ENCODE peak calls at places on chromosome 17, in six cellular contexts. X is HCT116, S is GM23338, Y is breast epithelium, B is transverse colon, I is sigmoid colon. R is an unnamed sample.

GRCh38 chr17:67433248-67433924 is 56.3 kb downstream of the PITPNC1 start:
- DNase-seq in I (no peak), X (no peak), Y (no peak), S (peak), B (no peak), R (no peak)

GRCh38 chr17:67258836-67259468 is 14.0 kb upstream of the HELZ start:
- DNase-seq in B (peak), X (no peak), I (no peak), S (no peak), Y (no peak), R (no peak)

GRCh38 chr17:75069783-75070182 is 18.0 kb upstream of the SLC16A5 start:
- DNase-seq in X (no peak), Y (no peak), B (no peak), I (no peak), S (no peak), R (peak)

GRCh38 chr17:7388856-7389255 is 5.5 kb downstream of the PLSCR3 start:
- DNase-seq in B (no peak), Y (no peak), S (no peak), X (no peak), I (no peak), R (no peak)

GRCh38 chr17:6435968-6436367 is 1.0 kb upstream of the AIPL1 start:
- DNase-seq in I (no peak), B (peak), Y (peak), S (peak), X (peak), R (peak)

GRCh38 chr17:81641825-81642489 is 5.0 kb downstream of the TSPAN10 start:
- DNase-seq in B (no peak), S (no peak), X (no peak), I (no peak), Y (no peak), R (no peak)

GRCh38 chr17:4594406-4595349 is 10.3 kb downstream of the SMTNL2 start:
- DNase-seq in X (no peak), Y (no peak), I (no peak), S (peak), B (peak), R (no peak)

GRCh38 chr17:55238931-55239297 is 25.8 kb upstream of the HLF start:
- DNase-seq in Y (no peak), B (no peak), X (no peak), S (peak), I (no peak), R (no peak)

GRCh38 chr17:1977583-1978395 is 47.3 kb downstream of the RTN4RL1 start:
- DNase-seq in S (peak), I (no peak), Y (no peak), X (no peak), B (no peak), R (no peak)

GRCh38 chr17:81483085-81483861 is 29.3 kb downstream of the ACTG1 start:
- DNase-seq in S (no peak), B (peak), I (peak), Y (no peak), X (no peak), R (no peak)

GRCh38 chr17:81371910-81372760 is 23.1 kb upstream of the BAHCC1 start:
- DNase-seq in I (peak), X (peak), S (peak), B (peak), Y (no peak), R (no peak)

GRCh38 chr17:17098426-17099035 is 56.3 kb downstream of the MPRIP start:
- DNase-seq in S (no peak), X (no peak), Y (no peak), B (no peak), I (peak), R (no peak)

GRCh38 chr17:7107012-7107754 is 7.4 kb downstream of the ASGR2 start:
- DNase-seq in Y (no peak), I (no peak), B (no peak), S (no peak), X (no peak), R (no peak)

GRCh38 chr17:71057448-71057847 is 888.1 kb downstream of the KCNJ2 start:
- DNase-seq in Y (no peak), I (no peak), S (no peak), X (no peak), B (no peak), R (no peak)

GRCh38 chr17:57675988-57676387 is 69.1 kb downstream of the CCDC182 start:
- DNase-seq in B (no peak), X (no peak), I (no peak), S (no peak), Y (no peak), R (no peak)

GRCh38 chr17:21288581-21289017 is 4.1 kb downstream of the MAP2K3 start:
- DNase-seq in Y (no peak), S (no peak), B (no peak), X (no peak), I (no peak), R (no peak)

GRCh38 chr17:19753661-19754463 is 5.8 kb upstream of the ALDH3A1 start:
- DNase-seq in I (peak), X (peak), S (peak), B (peak), Y (peak), R (peak)

GRCh38 chr17:66702106-66702936 is 132.6 kb upstream of the CACNG5 start:
- DNase-seq in B (no peak), X (no peak), I (no peak), Y (no peak), S (no peak), R (no peak)

GRCh38 chr17:48732688-48733629 is 4.4 kb upstream of the HOXB13 start:
- DNase-seq in B (no peak), S (peak), I (peak), Y (no peak), X (no peak), R (no peak)

GRCh38 chr17:43135454-43135819 is 10.3 kb upstream of the BRCA1 start:
- DNase-seq in B (no peak), X (no peak), Y (no peak), I (peak), S (peak), R (no peak)

GRCh38 chr17:48483004-48483403 is 47.8 kb downstream of the HOXB1 start:
- DNase-seq in B (no peak), Y (no peak), X (peak), I (no peak), S (no peak), R (no peak)

GRCh38 chr17:1997587-1998425 is 27.3 kb downstream of the RTN4RL1 start:
- DNase-seq in X (no peak), B (peak), Y (peak), S (peak), I (no peak), R (peak)

GRCh38 chr17:5872831-5873230 is 197.3 kb upstream of the WSCD1 start:
- DNase-seq in X (no peak), Y (no peak), S (no peak), B (no peak), I (no peak), R (no peak)

GRCh38 chr17:60471451-60471850 is 49.2 kb downstream of the CHCT1 start:
- DNase-seq in X (no peak), Y (no peak), B (no peak), S (no peak), I (no peak), R (no peak)

GRCh38 chr17:5126719-5127488 is 11.1 kb downstream of the USP6 start:
- DNase-seq in I (no peak), X (no peak), B (no peak), S (no peak), Y (no peak), R (no peak)

GRCh38 chr17:82097187-82097918 is 683 bp downstream of the FASN start:
- DNase-seq in B (peak), Y (no peak), X (no peak), I (no peak), S (peak), R (no peak)

GRCh38 chr17:31283841-31284240 is 13.2 kb downstream of the OMG start:
- DNase-seq in S (no peak), B (no peak), X (no peak), I (no peak), Y (no peak), R (no peak)

GRCh38 chr17:82277851-82278250 is 4.4 kb upstream of the CSNK1D start:
- DNase-seq in Y (no peak), X (no peak), I (no peak), S (no peak), B (no peak), R (no peak)

GRCh38 chr17:82470065-82470464 is 11.5 kb downstream of the NARF start:
- DNase-seq in Y (no peak), X (no peak), S (no peak), B (no peak), I (no peak), R (no peak)

GRCh38 chr17:50565559-50566350 is 5.2 kb downstream of the CACNA1G start:
- DNase-seq in X (no peak), I (no peak), S (peak), B (no peak), Y (no peak), R (no peak)

GRCh38 chr17:4934173-4934979 is 2.3 kb downstream of the GP1BA start:
- DNase-seq in S (peak), B (peak), Y (peak), X (no peak), I (no peak), R (no peak)

GRCh38 chr17:15957608-15958307 is 12.8 kb downstream of the ADORA2B start:
- DNase-seq in Y (no peak), S (no peak), I (peak), B (no peak), X (no peak), R (no peak)

GRCh38 chr17:12547829-12548228 is 117.9 kb upstream of the MYOCD start:
- DNase-seq in X (no peak), B (no peak), Y (no peak), I (no peak), S (no peak), R (no peak)

DNA sequence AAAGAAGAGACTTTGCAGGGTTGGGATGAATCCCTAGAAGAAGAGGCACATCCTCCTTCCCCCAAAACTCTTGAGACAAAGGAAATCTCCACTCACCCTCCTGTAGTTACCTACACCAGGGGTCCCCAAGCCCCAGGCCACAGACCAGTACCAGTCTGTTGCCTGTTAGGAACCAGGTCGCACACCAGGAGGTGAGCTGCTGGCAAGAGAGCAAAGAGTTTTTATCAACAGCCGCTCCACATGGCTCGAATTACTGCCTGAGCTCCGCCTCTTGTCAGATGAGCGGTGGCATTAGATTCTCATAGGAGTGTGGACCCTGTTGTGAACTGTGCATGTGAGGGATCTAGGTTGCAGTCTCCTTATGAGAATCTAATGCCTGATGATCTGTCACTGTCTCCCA is 98.9 kb downstream of the CCT6B start:
- DNase-seq in X (no peak), B (no peak), Y (no peak), I (no peak), S (peak), R (no peak)
- TF ChIP-seq POLR2AphosphoS5 in X (no peak), B (no peak), Y (no peak), I (no peak), S (no peak), R (no peak)

GRCh38 chr17:79742589-79742918 is 11.8 kb downstream of the ENPP7 start:
- DNase-seq in I (no peak), X (no peak), Y (no peak), B (no peak), S (no peak), R (no peak)

GRCh38 chr17:79740413-79740812 is 9.7 kb downstream of the ENPP7 start:
- DNase-seq in Y (no peak), B (no peak), X (no peak), I (no peak), S (no peak), R (no peak)

GRCh38 chr17:79741751-79742588 is 11.2 kb downstream of the ENPP7 start:
- DNase-seq in X (peak), B (peak), I (peak), S (peak), Y (peak), R (peak)

GRCh38 chr17:79742951-79743476 is 12.3 kb downstream of the ENPP7 start:
- DNase-seq in S (no peak), I (no peak), X (no peak), Y (no peak), B (no peak), R (no peak)

DNA sequence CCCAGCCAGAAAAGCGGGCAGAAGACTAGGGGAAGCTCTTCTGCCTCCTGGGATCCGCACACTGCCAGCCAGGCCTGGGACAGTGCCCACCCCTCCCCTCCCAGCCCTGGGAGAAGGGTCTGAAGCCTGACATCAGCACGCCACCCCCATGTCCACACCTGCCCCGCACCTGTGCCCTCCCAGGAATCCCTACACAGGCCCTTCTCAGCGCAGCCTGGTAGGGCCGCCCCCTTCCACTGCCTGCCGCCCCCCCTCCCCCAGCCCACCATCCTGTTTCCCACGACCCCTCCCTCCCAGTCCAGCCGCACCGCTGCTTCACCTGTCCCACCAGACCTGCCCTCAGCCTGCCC is 10.6 kb downstream of the ENPP7 start:
- DNase-seq in S (no peak), Y (no peak), I (no peak), X (no peak), B (no peak), R (no peak)
- H3K4me3 ChIP-seq in S (peak), Y (peak), I (no peak), X (no peak), B (no peak), R (no peak)

GRCh38 chr17:56350592-56350991 is 197.3 kb downstream of the ANKFN1 start:
- DNase-seq in S (no peak), X (no peak), B (no peak), I (no peak), Y (no peak), R (no peak)
- TF ChIP-seq POLR2AphosphoS5 in S (no peak), X (no peak), B (no peak), I (no peak), Y (no peak), R (no peak)

GRCh38 chr17:28643979-28644781 is 778 bp downstream of the BLTP2 start:
- DNase-seq in B (peak), I (peak), Y (no peak), X (peak), S (peak), R (peak)

GRCh38 chr17:28644782-28645575 is at the start of gene BLTP2:
- DNase-seq in X (peak), Y (peak), I (peak), S (peak), B (peak), R (peak)

GRCh38 chr17:28645576-28645939 is 600 bp upstream of the BLTP2 start:
- DNase-seq in B (peak), S (no peak), Y (no peak), I (peak), X (no peak), R (no peak)

GRCh38 chr17:28648698-28649097 is 3.7 kb upstream of the BLTP2 start:
- DNase-seq in Y (no peak), B (no peak), S (no peak), X (no peak), I (no peak), R (no peak)

DNA sequence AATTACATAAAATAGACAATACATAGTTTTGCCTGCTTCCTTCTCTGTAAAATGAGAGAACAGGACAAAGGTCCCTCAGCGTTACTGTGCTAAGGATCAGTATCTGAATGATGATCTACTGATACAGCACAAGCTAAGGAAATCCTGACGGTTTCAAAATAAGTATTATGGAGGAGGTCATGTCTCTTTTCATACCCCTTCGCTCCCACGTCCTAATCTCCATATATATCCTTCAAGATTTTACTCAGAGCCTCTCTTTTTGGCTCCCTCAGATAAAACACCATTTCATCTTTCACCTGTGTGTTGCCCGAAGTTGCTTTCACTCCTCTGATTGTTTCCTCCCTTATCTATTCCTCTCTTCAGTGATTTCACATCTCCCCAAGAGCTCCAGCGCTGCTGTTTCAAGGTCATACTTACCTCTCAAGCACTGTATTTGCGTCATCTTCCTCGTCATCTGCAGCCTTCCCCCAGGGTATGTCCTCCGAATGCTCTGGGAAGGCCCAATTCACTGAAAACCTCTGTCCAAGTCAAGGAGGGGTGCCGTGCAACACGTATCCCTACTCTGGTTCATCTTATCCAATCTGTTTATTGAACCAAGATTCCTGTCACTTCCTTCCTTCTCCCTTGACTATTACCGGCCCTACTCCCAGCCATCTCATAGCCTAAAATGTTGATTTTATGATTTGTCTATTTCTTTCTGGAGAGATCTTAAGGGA is 1.2 kb upstream of the BLTP2 start:
- DNase-seq in S (no peak), Y (no peak), I (no peak), X (no peak), B (peak), R (no peak)
- H3K4me3 ChIP-seq in S (no peak), Y (peak), I (peak), X (peak), B (peak), R (no peak)

GRCh38 chr17:41967921-41968578 is 1.5 kb downstream of the CNP start:
- DNase-seq in B (no peak), S (no peak), Y (no peak), I (no peak), X (no peak), R (no peak)
- TF ChIP-seq POLR2AphosphoS5 in B (no peak), S (no peak), Y (no peak), I (no peak), X (no peak), R (no peak)

DNA sequence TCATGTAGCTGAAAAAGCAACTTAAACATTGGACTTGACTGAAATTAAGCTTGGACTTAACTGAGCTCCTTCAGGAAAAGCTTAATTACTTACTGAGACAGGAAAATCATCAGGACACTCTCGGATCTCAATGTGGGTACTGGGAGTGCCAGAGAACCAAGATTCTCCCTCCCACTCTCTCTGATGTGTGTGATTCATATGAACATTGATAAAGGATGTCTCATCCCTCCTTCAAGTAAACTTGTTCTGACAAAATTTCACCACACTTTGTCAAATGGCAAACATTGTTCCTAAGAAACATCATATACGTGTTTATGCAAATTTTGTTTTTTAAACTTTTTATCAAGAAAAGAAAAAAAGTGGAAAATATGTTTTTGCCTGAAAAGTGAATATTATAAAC is 4.1 kb upstream of the SLFN5 start:
- DNase-seq in I (no peak), X (no peak), S (no peak), B (no peak), Y (no peak), R (no peak)
- H3K4me3 ChIP-seq in I (no peak), X (no peak), S (no peak), B (no peak), Y (no peak), R (no peak)

GRCh38 chr17:62163847-62164246 is 98.8 kb upstream of the MED13 start:
- DNase-seq in Y (no peak), B (peak), I (no peak), X (peak), S (no peak), R (peak)
- TF ChIP-seq POLR2AphosphoS5 in Y (no peak), B (no peak), I (no peak), X (no peak), S (no peak), R (no peak)

DNA sequence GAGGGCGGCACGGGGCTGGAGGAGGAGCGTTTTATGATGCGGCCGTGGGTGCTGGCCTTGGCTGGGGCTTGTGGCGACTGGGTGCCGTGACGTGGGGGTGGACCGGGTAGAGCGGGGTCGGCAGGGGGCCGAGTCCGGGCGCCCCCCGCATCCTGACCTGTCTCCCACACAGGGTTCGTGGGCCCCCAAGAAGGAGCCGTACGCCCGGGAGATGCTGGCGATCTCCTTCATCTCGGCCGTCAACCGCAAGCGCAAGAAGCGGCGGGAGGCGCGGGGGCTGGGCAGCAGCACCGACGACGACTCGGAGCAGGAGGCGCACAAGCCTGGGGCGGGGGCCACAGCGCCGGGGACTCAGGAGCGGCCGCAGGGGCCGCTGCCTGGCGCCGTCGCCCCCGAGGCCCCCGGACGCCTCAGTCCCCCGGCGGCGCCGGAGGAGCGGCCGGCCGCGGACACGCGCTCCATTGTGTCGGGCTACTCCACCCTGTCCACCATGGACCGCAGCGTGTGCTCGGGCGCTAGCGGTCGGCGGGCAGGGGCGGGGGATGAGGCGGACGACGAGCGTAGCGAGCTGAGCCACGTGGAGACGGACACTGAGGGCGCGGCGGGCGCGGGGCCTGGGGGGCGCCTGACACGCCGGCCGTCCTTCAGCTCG is 81.6 kb downstream of the ARHGAP23 start:
- DNase-seq in Y (no peak), X (no peak), B (no peak), S (peak), I (no peak), R (no peak)
- H3K4me3 ChIP-seq in Y (peak), X (no peak), B (peak), S (peak), I (peak), R (no peak)

R was measured in prostate gland.